ENCODE peak calls at places on chromosomes 12 and 14, in nine cellular contexts. One of them, this sample, is unnamed.
A peak's percentile ranks its signal among the peaks of the same experiment; 100 is the strongest.

GRCh38 chr14:22315336-22315735 is 273.7 kb downstream of the DAD1 start:
- DNase-seq in HCT116: no peak
- DNase-seq in WERI-Rb-1: no peak
- DNase-seq in right lobe of liver: no peak
- DNase-seq in GM06990: no peak
- DNase-seq in naive thymus-derived CD4-positive, alpha-beta T cell: no peak
- DNase-seq in uterus: no peak
- DNase-seq in cardiac muscle cell: no peak
- DNase-seq in tibial nerve: no peak
- DNase-seq in this sample: no peak

GRCh38 chr12:78703820-78704525 is 160.6 kb upstream of the SYT1 start:
- DNase-seq in HCT116: peak; percentile 22
- DNase-seq in WERI-Rb-1: no peak
- DNase-seq in right lobe of liver: no peak
- DNase-seq in GM06990: no peak
- DNase-seq in naive thymus-derived CD4-positive, alpha-beta T cell: no peak
- DNase-seq in uterus: no peak
- DNase-seq in cardiac muscle cell: peak; percentile 58
- DNase-seq in tibial nerve: no peak
- DNase-seq in this sample: peak; percentile 48

GRCh38 chr14:54026671-54027070 is 70.0 kb upstream of the BMP4 start:
- DNase-seq in HCT116: no peak
- DNase-seq in WERI-Rb-1: no peak
- DNase-seq in right lobe of liver: no peak
- DNase-seq in GM06990: no peak
- DNase-seq in naive thymus-derived CD4-positive, alpha-beta T cell: no peak
- DNase-seq in uterus: no peak
- DNase-seq in cardiac muscle cell: no peak
- DNase-seq in tibial nerve: no peak
- DNase-seq in this sample: no peak

GRCh38 chr12:93777249-93777648 is 100.1 kb downstream of the CRADD start:
- DNase-seq in HCT116: no peak
- DNase-seq in WERI-Rb-1: no peak
- DNase-seq in right lobe of liver: no peak
- DNase-seq in GM06990: no peak
- DNase-seq in naive thymus-derived CD4-positive, alpha-beta T cell: no peak
- DNase-seq in uterus: no peak
- DNase-seq in cardiac muscle cell: peak; percentile 78
- DNase-seq in tibial nerve: peak; percentile 43
- DNase-seq in this sample: no peak

GRCh38 chr12:18296201-18296908 is 35.0 kb downstream of the PIK3C2G start:
- DNase-seq in HCT116: no peak
- DNase-seq in WERI-Rb-1: no peak
- DNase-seq in right lobe of liver: no peak
- DNase-seq in GM06990: no peak
- DNase-seq in naive thymus-derived CD4-positive, alpha-beta T cell: no peak
- DNase-seq in uterus: no peak
- DNase-seq in cardiac muscle cell: peak; percentile 12
- DNase-seq in tibial nerve: no peak
- DNase-seq in this sample: no peak

GRCh38 chr12:121827351-121828099 is 23.7 kb downstream of the SETD1B start:
- DNase-seq in HCT116: no peak
- DNase-seq in WERI-Rb-1: no peak
- DNase-seq in right lobe of liver: no peak
- DNase-seq in GM06990: no peak
- DNase-seq in naive thymus-derived CD4-positive, alpha-beta T cell: no peak
- DNase-seq in uterus: no peak
- DNase-seq in cardiac muscle cell: no peak
- DNase-seq in tibial nerve: no peak
- DNase-seq in this sample: no peak

GRCh38 chr12:28963554-28963953 is 185.5 kb upstream of the FAR2 start:
- DNase-seq in HCT116: peak; percentile 44
- DNase-seq in WERI-Rb-1: no peak
- DNase-seq in right lobe of liver: no peak
- DNase-seq in GM06990: no peak
- DNase-seq in naive thymus-derived CD4-positive, alpha-beta T cell: no peak
- DNase-seq in uterus: no peak
- DNase-seq in cardiac muscle cell: peak; percentile 70
- DNase-seq in tibial nerve: no peak
- DNase-seq in this sample: no peak

GRCh38 chr14:35144029-35144428 is 21.7 kb downstream of the PRORP start:
- DNase-seq in HCT116: no peak
- DNase-seq in WERI-Rb-1: no peak
- DNase-seq in right lobe of liver: no peak
- DNase-seq in GM06990: no peak
- DNase-seq in naive thymus-derived CD4-positive, alpha-beta T cell: no peak
- DNase-seq in uterus: no peak
- DNase-seq in cardiac muscle cell: no peak
- DNase-seq in tibial nerve: no peak
- DNase-seq in this sample: no peak

GRCh38 chr14:59424707-59425106 is 40.5 kb downstream of the GPR135 start:
- DNase-seq in HCT116: no peak
- DNase-seq in WERI-Rb-1: no peak
- DNase-seq in right lobe of liver: no peak
- DNase-seq in GM06990: no peak
- DNase-seq in naive thymus-derived CD4-positive, alpha-beta T cell: no peak
- DNase-seq in uterus: peak; percentile 73
- DNase-seq in cardiac muscle cell: peak; percentile 78
- DNase-seq in tibial nerve: peak; percentile 50
- DNase-seq in this sample: no peak

GRCh38 chr14:92677955-92678354 is 70.5 kb downstream of the LGMN start:
- DNase-seq in HCT116: no peak
- DNase-seq in WERI-Rb-1: no peak
- DNase-seq in right lobe of liver: no peak
- DNase-seq in GM06990: no peak
- DNase-seq in naive thymus-derived CD4-positive, alpha-beta T cell: no peak
- DNase-seq in uterus: no peak
- DNase-seq in cardiac muscle cell: no peak
- DNase-seq in tibial nerve: no peak
- DNase-seq in this sample: no peak

GRCh38 chr14:93939304-93940229 is 12.4 kb downstream of the FAM181A start:
- DNase-seq in HCT116: peak; percentile 56
- DNase-seq in WERI-Rb-1: peak; percentile 88
- DNase-seq in right lobe of liver: peak; percentile 73
- DNase-seq in GM06990: peak; percentile 91
- DNase-seq in naive thymus-derived CD4-positive, alpha-beta T cell: peak; percentile 84
- DNase-seq in uterus: peak; percentile 77
- DNase-seq in cardiac muscle cell: peak; percentile 76
- DNase-seq in tibial nerve: peak; percentile 73
- DNase-seq in this sample: peak; percentile 29

GRCh38 chr12:39831587-39832315 is 212.1 kb upstream of the ABCD2 start:
- DNase-seq in HCT116: no peak
- DNase-seq in WERI-Rb-1: peak; percentile 10
- DNase-seq in right lobe of liver: no peak
- DNase-seq in GM06990: no peak
- DNase-seq in naive thymus-derived CD4-positive, alpha-beta T cell: no peak
- DNase-seq in uterus: no peak
- DNase-seq in cardiac muscle cell: peak; percentile 38
- DNase-seq in tibial nerve: no peak
- DNase-seq in this sample: no peak

GRCh38 chr12:103627189-103627855 is 40.2 kb downstream of the STAB2 start:
- DNase-seq in HCT116: no peak
- DNase-seq in WERI-Rb-1: no peak
- DNase-seq in right lobe of liver: no peak
- DNase-seq in GM06990: no peak
- DNase-seq in naive thymus-derived CD4-positive, alpha-beta T cell: no peak
- DNase-seq in uterus: no peak
- DNase-seq in cardiac muscle cell: no peak
- DNase-seq in tibial nerve: no peak
- DNase-seq in this sample: no peak

GRCh38 chr12:13101854-13102375 is 1.6 kb downstream of the GSG1 start:
- DNase-seq in HCT116: no peak
- DNase-seq in WERI-Rb-1: peak; percentile 37
- DNase-seq in right lobe of liver: no peak
- DNase-seq in GM06990: no peak
- DNase-seq in naive thymus-derived CD4-positive, alpha-beta T cell: peak; percentile 53
- DNase-seq in uterus: no peak
- DNase-seq in cardiac muscle cell: peak; percentile 32
- DNase-seq in tibial nerve: no peak
- DNase-seq in this sample: no peak

GRCh38 chr12:51538599-51538998 is 52.4 kb upstream of the SCN8A start:
- DNase-seq in HCT116: no peak
- DNase-seq in WERI-Rb-1: no peak
- DNase-seq in right lobe of liver: no peak
- DNase-seq in GM06990: no peak
- DNase-seq in naive thymus-derived CD4-positive, alpha-beta T cell: no peak
- DNase-seq in uterus: no peak
- DNase-seq in cardiac muscle cell: no peak
- DNase-seq in tibial nerve: no peak
- DNase-seq in this sample: no peak

GRCh38 chr12:31021809-31022492 is 51.7 kb upstream of the DDX11 start:
- DNase-seq in HCT116: no peak
- DNase-seq in WERI-Rb-1: no peak
- DNase-seq in right lobe of liver: no peak
- DNase-seq in GM06990: no peak
- DNase-seq in naive thymus-derived CD4-positive, alpha-beta T cell: no peak
- DNase-seq in uterus: no peak
- DNase-seq in cardiac muscle cell: no peak
- DNase-seq in tibial nerve: no peak
- DNase-seq in this sample: no peak

GRCh38 chr14:61620130-61620946 is 75.0 kb upstream of the HIF1A start:
- DNase-seq in HCT116: no peak
- DNase-seq in WERI-Rb-1: no peak
- DNase-seq in right lobe of liver: no peak
- DNase-seq in GM06990: no peak
- DNase-seq in naive thymus-derived CD4-positive, alpha-beta T cell: no peak
- DNase-seq in uterus: peak; percentile 37
- DNase-seq in cardiac muscle cell: peak; percentile 98
- DNase-seq in tibial nerve: no peak
- DNase-seq in this sample: peak; percentile 57

GRCh38 chr14:42185718-42186117 is 579.0 kb downstream of the LRFN5 start:
- DNase-seq in HCT116: no peak
- DNase-seq in WERI-Rb-1: no peak
- DNase-seq in right lobe of liver: no peak
- DNase-seq in GM06990: no peak
- DNase-seq in naive thymus-derived CD4-positive, alpha-beta T cell: no peak
- DNase-seq in uterus: no peak
- DNase-seq in cardiac muscle cell: no peak
- DNase-seq in tibial nerve: no peak
- DNase-seq in this sample: no peak

DNA sequence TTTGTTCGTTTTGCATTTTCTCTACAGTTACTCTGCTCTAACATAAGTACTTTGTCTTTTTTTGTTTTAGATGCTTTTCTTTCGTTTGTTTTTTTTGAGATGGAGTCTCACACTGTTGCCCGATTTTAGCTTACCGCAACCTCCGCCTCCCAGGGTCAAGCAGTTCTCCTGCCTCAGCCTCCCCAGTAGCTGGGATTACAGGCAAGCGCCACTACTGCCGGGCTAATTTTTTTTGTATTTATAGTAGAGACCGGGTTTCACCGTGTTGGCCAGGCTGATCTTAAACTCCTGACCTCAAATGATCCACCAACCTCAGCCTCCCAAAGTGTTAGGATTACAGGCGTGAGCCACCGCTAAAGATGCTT is 2.7 kb downstream of the DIP2B start:
- DNase-seq in HCT116: no peak
- DNase-seq in WERI-Rb-1: no peak
- DNase-seq in right lobe of liver: no peak
- DNase-seq in GM06990: no peak
- DNase-seq in naive thymus-derived CD4-positive, alpha-beta T cell: no peak
- DNase-seq in uterus: no peak
- DNase-seq in cardiac muscle cell: no peak
- DNase-seq in tibial nerve: no peak
- DNase-seq in this sample: no peak
- H3K4me3 ChIP-seq in HCT116: no peak overlapping the region
- H3K4me3 ChIP-seq in WERI-Rb-1: no peak overlapping the region
- H3K4me3 ChIP-seq in right lobe of liver: no peak overlapping the region
- H3K4me3 ChIP-seq in GM06990: no peak overlapping the region
- H3K4me3 ChIP-seq in naive thymus-derived CD4-positive, alpha-beta T cell: no peak overlapping the region
- H3K4me3 ChIP-seq in uterus: no peak overlapping the region
- H3K4me3 ChIP-seq in cardiac muscle cell: no peak overlapping the region
- H3K4me3 ChIP-seq in tibial nerve: peak overlapping the region; percentile 75
- H3K4me3 ChIP-seq in this sample: no peak overlapping the region

DNA sequence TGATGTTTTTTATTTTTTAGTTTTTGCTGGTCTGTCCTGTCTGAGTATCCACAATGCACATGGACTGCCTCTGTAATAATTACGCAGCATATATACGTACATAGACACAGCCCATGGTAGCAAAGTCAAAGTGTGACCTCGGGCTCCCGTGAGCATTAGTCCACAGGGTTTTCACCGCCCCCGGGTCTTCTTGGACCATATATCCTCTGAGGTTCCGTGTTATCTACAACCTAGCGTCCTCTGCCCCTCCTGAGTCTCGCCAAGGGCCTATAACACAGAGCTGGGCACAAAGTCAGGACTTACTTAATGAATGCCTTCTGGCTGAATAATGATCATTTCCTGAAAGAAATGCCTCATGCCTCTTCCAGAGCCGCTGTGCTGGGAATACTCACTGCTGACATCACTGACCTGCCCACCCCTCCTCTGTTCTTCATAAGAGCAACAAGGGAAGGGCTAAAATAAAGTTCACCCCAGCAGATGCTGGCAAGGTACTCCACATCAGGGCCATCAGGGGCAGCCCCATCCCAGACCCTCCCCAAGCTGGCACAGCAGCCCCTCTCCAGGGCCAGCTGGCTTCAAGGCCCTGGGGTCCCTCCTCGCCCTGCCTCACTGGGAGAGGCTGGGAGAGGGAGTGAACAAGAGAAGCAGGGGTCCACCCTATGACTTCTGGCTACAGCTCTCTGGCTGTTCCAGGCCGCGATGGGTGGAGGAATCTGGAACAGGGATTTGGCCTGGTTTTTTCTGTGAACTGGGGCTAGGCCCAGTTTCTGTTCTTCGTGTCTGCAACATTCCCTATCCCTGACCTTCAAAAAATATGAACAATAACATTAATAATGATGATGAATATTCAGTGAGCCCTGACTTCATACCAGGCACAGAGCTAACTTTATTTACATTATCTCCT is 7.9 kb downstream of the HDAC7 start:
- DNase-seq in HCT116: no peak
- DNase-seq in WERI-Rb-1: no peak
- DNase-seq in right lobe of liver: no peak
- DNase-seq in GM06990: no peak
- DNase-seq in naive thymus-derived CD4-positive, alpha-beta T cell: no peak
- DNase-seq in uterus: peak; percentile 81
- DNase-seq in cardiac muscle cell: peak; percentile 86
- DNase-seq in tibial nerve: peak; percentile 76
- DNase-seq in this sample: no peak
- H3K4me3 ChIP-seq in HCT116: peak overlapping the region; percentile 59
- H3K4me3 ChIP-seq in WERI-Rb-1: no peak overlapping the region
- H3K4me3 ChIP-seq in right lobe of liver: no peak overlapping the region
- H3K4me3 ChIP-seq in GM06990: peak overlapping the region; percentile 64
- H3K4me3 ChIP-seq in naive thymus-derived CD4-positive, alpha-beta T cell: peak overlapping the region; percentile 80
- H3K4me3 ChIP-seq in uterus: peak overlapping the region; percentile 35
- H3K4me3 ChIP-seq in cardiac muscle cell: peak overlapping the region; percentile 5
- H3K4me3 ChIP-seq in tibial nerve: peak overlapping the region; percentile 9
- H3K4me3 ChIP-seq in this sample: no peak overlapping the region

GRCh38 chr12:99249543-99249942 is 398.0 kb upstream of the GARIN6 start:
- DNase-seq in HCT116: no peak
- DNase-seq in WERI-Rb-1: no peak
- DNase-seq in right lobe of liver: no peak
- DNase-seq in GM06990: no peak
- DNase-seq in naive thymus-derived CD4-positive, alpha-beta T cell: no peak
- DNase-seq in uterus: no peak
- DNase-seq in cardiac muscle cell: no peak
- DNase-seq in tibial nerve: no peak
- DNase-seq in this sample: no peak
- H3K4me3 ChIP-seq in HCT116: no peak overlapping the region
- H3K4me3 ChIP-seq in WERI-Rb-1: no peak overlapping the region
- H3K4me3 ChIP-seq in right lobe of liver: no peak overlapping the region
- H3K4me3 ChIP-seq in GM06990: no peak overlapping the region
- H3K4me3 ChIP-seq in naive thymus-derived CD4-positive, alpha-beta T cell: no peak overlapping the region
- H3K4me3 ChIP-seq in uterus: no peak overlapping the region
- H3K4me3 ChIP-seq in cardiac muscle cell: no peak overlapping the region
- H3K4me3 ChIP-seq in tibial nerve: no peak overlapping the region
- H3K4me3 ChIP-seq in this sample: no peak overlapping the region

GRCh38 chr12:49304161-49304560 is 9.2 kb downstream of the PRPH start:
- DNase-seq in HCT116: no peak
- DNase-seq in WERI-Rb-1: no peak
- DNase-seq in right lobe of liver: no peak
- DNase-seq in GM06990: no peak
- DNase-seq in naive thymus-derived CD4-positive, alpha-beta T cell: no peak
- DNase-seq in uterus: no peak
- DNase-seq in cardiac muscle cell: peak; percentile 45
- DNase-seq in tibial nerve: no peak
- DNase-seq in this sample: peak; percentile 11
- H3K4me3 ChIP-seq in HCT116: no peak overlapping the region
- H3K4me3 ChIP-seq in WERI-Rb-1: no peak overlapping the region
- H3K4me3 ChIP-seq in right lobe of liver: no peak overlapping the region
- H3K4me3 ChIP-seq in GM06990: no peak overlapping the region
- H3K4me3 ChIP-seq in naive thymus-derived CD4-positive, alpha-beta T cell: no peak overlapping the region
- H3K4me3 ChIP-seq in uterus: no peak overlapping the region
- H3K4me3 ChIP-seq in cardiac muscle cell: no peak overlapping the region
- H3K4me3 ChIP-seq in tibial nerve: no peak overlapping the region
- H3K4me3 ChIP-seq in this sample: no peak overlapping the region

This sample was measured in AG04450.